ENCODE peak calls at places on chromosomes 12 and 14, in six cellular contexts. F, T, A, W, I and H are unnamed samples. For H3F3A, the result is how much of the 10 kb centered on the place peaks cover.

GRCh38 chr12:65313704-65314317 is 35.3 kb downstream of the MSRB3 start:
- DNase-seq in I (no peak), W (peak), T (peak), F (peak), A (peak), H (peak)

GRCh38 chr12:1870086-1870485 is 48.4 kb downstream of the CACNA2D4 start:
- DNase-seq in W (no peak), I (no peak), F (no peak), T (peak), A (no peak), H (no peak)

GRCh38 chr12:16165506-16165905 is 112.0 kb downstream of the SLC15A5 start:
- DNase-seq in F (peak), A (peak), I (peak), W (peak), T (peak), H (peak)

GRCh38 chr14:104392001-104392395 is 187.6 kb upstream of the C14orf180 start:
- DNase-seq in T (no peak), W (no peak), I (no peak), F (no peak), A (no peak), H (no peak)

GRCh38 chr12:39638178-39638577 is 18.6 kb upstream of the ABCD2 start:
- DNase-seq in W (no peak), A (no peak), T (no peak), I (no peak), F (no peak), H (no peak)

GRCh38 chr14:99590746-99591555 is 13.1 kb downstream of the CCDC85C start:
- DNase-seq in W (no peak), T (no peak), F (no peak), A (no peak), I (peak), H (peak)

GRCh38 chr12:34294137-34294536 is 271.8 kb downstream of the ALG10 start:
- DNase-seq in A (no peak), I (no peak), F (no peak), T (no peak), W (no peak), H (no peak)

GRCh38 chr14:89176090-89176757 is 240.8 kb downstream of the FOXN3 start:
- DNase-seq in T (no peak), F (no peak), W (no peak), I (no peak), A (no peak), H (no peak)

GRCh38 chr14:105267820-105268548 is 19.7 kb downstream of the BTBD6 start:
- DNase-seq in F (no peak), A (no peak), W (peak), I (no peak), T (no peak), H (no peak)

GRCh38 chr14:68941820-68942219 is 37.3 kb downstream of the ACTN1 start:
- DNase-seq in W (peak), I (no peak), F (peak), T (peak), A (no peak), H (peak)

GRCh38 chr12:54378791-54379400 is 5.6 kb downstream of the ZNF385A start:
- DNase-seq in T (peak), A (peak), F (peak), I (peak), W (peak), H (peak)

GRCh38 chr12:96237465-96238077 is 43.4 kb downstream of the ELK3 start:
- DNase-seq in T (no peak), I (no peak), A (no peak), W (peak), F (no peak), H (peak)

GRCh38 chr12:5102261-5102789 is 58.6 kb downstream of the KCNA5 start:
- DNase-seq in A (no peak), F (no peak), W (no peak), T (no peak), I (no peak), H (peak)

GRCh38 chr14:69610859-69611263 is 535 bp upstream of the SUSD6 start:
- DNase-seq in W (peak), I (peak), T (peak), F (peak), A (no peak), H (peak)

GRCh38 chr14:61577506-61577931 is 117.8 kb upstream of the HIF1A start:
- DNase-seq in F (no peak), I (peak), W (no peak), T (no peak), A (no peak), H (peak)

GRCh38 chr12:62438098-62438692 is 28.4 kb upstream of the MON2 start:
- DNase-seq in F (peak), T (peak), I (peak), W (peak), A (peak), H (peak)

GRCh38 chr14:89504602-89505320 is 87.7 kb upstream of the FOXN3 start:
- DNase-seq in A (no peak), I (no peak), F (no peak), T (no peak), W (peak), H (peak)

GRCh38 chr12:93502802-93503623 is 35.7 kb downstream of the MRPL42 start:
- DNase-seq in F (peak), A (peak), I (peak), W (peak), T (peak), H (peak)

GRCh38 chr12:25194211-25194610 is 749 bp downstream of the DNAI7 start:
- DNase-seq in W (no peak), A (no peak), I (no peak), F (no peak), T (no peak), H (peak)

GRCh38 chr12:50283230-50283923 is at the start of gene LIMA1:
- DNase-seq in I (peak), T (peak), A (peak), W (peak), F (peak), H (peak)

GRCh38 chr12:38137716-38138115 is 178.9 kb upstream of the ALG10B start:
- DNase-seq in T (peak), W (no peak), I (no peak), A (no peak), F (no peak), H (no peak)

GRCh38 chr12:81800298-81801148 is 41.4 kb upstream of the PPFIA2 start:
- DNase-seq in W (no peak), F (peak), A (no peak), I (no peak), T (peak), H (peak)

GRCh38 chr14:66105819-66106218 is 380.4 kb upstream of the CCDC196 start:
- DNase-seq in T (no peak), W (peak), A (no peak), F (no peak), I (no peak), H (peak)

GRCh38 chr12:24500466-24501232 is 448.3 kb downstream of the BCAT1 start:
- DNase-seq in W (no peak), A (no peak), I (peak), F (no peak), T (peak), H (peak)

GRCh38 chr12:49040364-49040855 is 20.2 kb downstream of the KMT2D start:
- DNase-seq in F (no peak), W (no peak), A (no peak), T (no peak), I (no peak), H (no peak)

GRCh38 chr14:32233292-32233691 is 30.2 kb upstream of the RNU6-8 start:
- DNase-seq in T (no peak), I (no peak), F (no peak), A (no peak), W (peak), H (no peak)

GRCh38 chr12:96015672-96016071 is 19.5 kb upstream of the HAL start:
- DNase-seq in I (no peak), T (peak), F (peak), W (peak), A (no peak), H (peak)

GRCh38 chr14:39372656-39373055 is 59.6 kb downstream of the FBXO33 start:
- DNase-seq in F (no peak), A (no peak), W (no peak), T (no peak), I (no peak), H (peak)

GRCh38 chr14:26286066-26286791 is 311.6 kb downstream of the NOVA1 start:
- DNase-seq in T (no peak), W (no peak), I (no peak), F (no peak), A (no peak), H (peak)

GRCh38 chr12:77746108-77746507 is 84.6 kb upstream of the NAV3 start:
- DNase-seq in I (no peak), A (peak), W (no peak), F (no peak), T (no peak), H (no peak)

GRCh38 chr12:128091931-128092330 is 175.0 kb upstream of the TMEM132C start:
- DNase-seq in T (no peak), I (peak), A (no peak), F (no peak), W (no peak), H (no peak)

GRCh38 chr14:56342419-56342901 is 224.2 kb downstream of the PELI2 start:
- DNase-seq in W (no peak), T (no peak), F (no peak), A (no peak), I (no peak), H (peak)

GRCh38 chr14:105173901-105174894 is 5.6 kb upstream of the JAG2 start:
- DNase-seq in T (no peak), W (no peak), I (no peak), F (no peak), A (no peak), H (no peak)

GRCh38 chr12:105773501-105773900 is 365.3 kb downstream of the NUAK1 start:
- DNase-seq in T (no peak), A (no peak), F (no peak), I (no peak), W (no peak), H (no peak)

GRCh38 chr12:69583203-69583602 is 2.1 kb upstream of the CCT2 start:
- DNase-seq in I (no peak), F (peak), W (peak), T (peak), A (no peak), H (peak)

GRCh38 chr12:96883571-96883970 is 23.5 kb upstream of the NEDD1 start:
- DNase-seq in T (no peak), W (peak), I (no peak), A (no peak), F (no peak), H (peak)

GRCh38 chr14:73526036-73526984 is 10.6 kb upstream of the ACOT1 start:
- DNase-seq in T (no peak), I (peak), W (peak), F (no peak), A (no peak), H (peak)

DNA sequence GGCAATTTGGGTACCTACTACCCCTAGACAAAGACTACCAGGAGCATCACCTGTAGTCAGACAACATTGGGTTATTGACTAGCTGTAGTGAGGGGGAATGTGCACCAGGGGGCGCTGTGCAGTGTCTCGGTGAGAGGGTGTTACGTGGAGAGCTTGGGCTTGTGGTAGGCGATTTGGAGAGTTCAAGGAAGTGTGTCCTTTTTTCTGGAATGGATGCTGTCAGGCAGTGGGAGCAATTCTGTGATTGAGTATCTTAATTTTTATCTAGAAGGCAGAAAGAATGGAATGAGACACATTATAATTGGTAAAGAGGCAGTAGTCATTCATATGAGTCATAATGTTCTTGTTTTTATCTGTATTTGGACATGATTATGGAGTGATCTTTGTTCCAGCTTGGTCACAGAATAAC is 187.7 kb downstream of the GALC start:
- DNase-seq in F (peak), I (peak), W (peak), A (no peak), T (peak), H (peak)
- TF ChIP-seq EZH2phosphoT487 in F (no peak), I (no peak), W (no peak), A (no peak), T (no peak), H (no peak)

GRCh38 chr12:120196363-120196762 is 1.8 kb upstream of the GCN1 start:
- DNase-seq in I (no peak), T (no peak), W (no peak), A (no peak), F (no peak), H (no peak)
- H3F3A ChIP-seq in I (half or more), T (half or more), W (under half), A (half or more), F (half or more), H (half or more)

DNA sequence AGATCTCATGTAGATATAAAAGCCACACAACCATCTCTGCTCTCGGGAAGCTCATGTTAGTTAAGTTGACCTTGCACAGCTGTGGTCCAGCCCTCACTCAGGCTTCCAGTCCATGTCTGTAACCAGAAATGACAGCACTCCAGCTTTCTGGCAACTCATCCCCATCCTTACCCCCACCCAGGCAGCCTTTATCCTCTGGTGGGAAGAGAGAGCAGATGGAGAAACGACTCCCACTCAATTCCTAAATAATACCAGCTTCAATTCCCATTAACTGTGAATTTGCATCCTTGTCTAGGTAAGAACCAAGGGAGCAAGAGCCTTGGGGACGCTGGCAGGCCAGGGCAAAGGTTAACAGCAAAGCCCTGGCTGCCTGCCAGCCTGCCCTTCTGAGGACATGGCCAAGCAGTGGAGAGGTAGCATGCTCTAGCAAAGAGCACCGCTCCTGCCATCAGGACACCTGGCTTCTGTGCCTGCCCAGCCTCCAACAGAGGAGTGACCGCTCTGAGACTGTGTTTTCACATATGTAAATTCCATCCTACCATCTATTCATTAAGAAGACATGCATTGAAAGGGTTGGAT is 236.2 kb downstream of the GRIN2B start:
- DNase-seq in F (peak), W (no peak), A (no peak), I (no peak), T (no peak), H (no peak)
- TF ChIP-seq EZH2phosphoT487 in F (no peak), W (no peak), A (no peak), I (no peak), T (no peak), H (no peak)

GRCh38 chr14:103065861-103066260 is 8.5 kb upstream of the CDC42BPB start:
- DNase-seq in F (no peak), W (no peak), T (no peak), A (no peak), I (no peak), H (no peak)
- H3F3A ChIP-seq in F (under half), W (under half), T (under half), A (under half), I (under half), H (under half)

DNA sequence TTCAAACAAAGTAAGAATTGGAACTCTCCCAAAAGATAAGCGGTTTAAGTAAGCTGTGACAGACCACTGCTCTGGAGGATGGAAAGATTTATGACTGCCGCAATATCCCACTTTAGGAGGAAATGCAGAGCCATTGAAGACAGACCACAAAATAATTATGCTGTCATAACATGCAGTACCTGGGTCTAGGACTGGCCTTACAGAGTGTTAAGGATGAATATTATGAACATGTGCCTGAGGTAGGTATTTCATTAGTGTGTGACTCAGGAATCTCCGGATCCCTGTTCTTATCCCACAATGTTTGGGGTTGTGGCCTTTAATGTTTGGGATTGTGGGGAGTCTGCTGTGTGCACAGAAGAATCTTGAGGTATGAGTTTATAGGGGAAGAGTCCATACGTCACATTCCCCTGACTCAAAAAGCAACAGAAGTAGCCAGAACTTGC is 114.9 kb downstream of the SAMD4A start:
- DNase-seq in T (no peak), W (no peak), F (no peak), A (no peak), I (peak), H (no peak)
- TF ChIP-seq EZH2phosphoT487 in T (no peak), W (no peak), F (no peak), A (no peak), I (no peak), H (no peak)